ENCODE peak calls at places on chromosome 6, in five cellular contexts. One of them, this sample, is unnamed.

GRCh38 chr6:53930330-53930729 is 135.5 kb downstream of the LRRC1 start:
- ATAC-seq in left cardiac atrium: no peak
- ATAC-seq in SK-N-SH treated with all-trans-retinoic acid at 6 μM for 48 hours: no peak
- ATAC-seq in activated CD8-positive, alpha-beta memory T cell treated with anti-CD3 and anti-CD28 coated beads, Interleukin-2, amount 10 ng/mL, durations not matched to agents 7 days and 5 days: no peak
- ATAC-seq in CD4-positive, CD25-positive, alpha-beta regulatory T cell: no peak
- ATAC-seq in this sample: no peak

GRCh38 chr6:170345662-170346061 is 39.1 kb downstream of the FAM120B start:
- ATAC-seq in CD4-positive, CD25-positive, alpha-beta regulatory T cell: peak
- ATAC-seq in activated CD8-positive, alpha-beta memory T cell treated with anti-CD3 and anti-CD28 coated beads, Interleukin-2, amount 10 ng/mL, durations not matched to agents 7 days and 5 days: peak
- ATAC-seq in SK-N-SH treated with all-trans-retinoic acid at 6 μM for 48 hours: no peak
- ATAC-seq in left cardiac atrium: no peak
- ATAC-seq in this sample: no peak

GRCh38 chr6:107604549-107604948 is 114.6 kb downstream of the SOBP start:
- ATAC-seq in activated CD8-positive, alpha-beta memory T cell treated with anti-CD3 and anti-CD28 coated beads, Interleukin-2, amount 10 ng/mL, durations not matched to agents 7 days and 5 days: no peak
- ATAC-seq in CD4-positive, CD25-positive, alpha-beta regulatory T cell: no peak
- ATAC-seq in left cardiac atrium: no peak
- ATAC-seq in SK-N-SH treated with all-trans-retinoic acid at 6 μM for 48 hours: no peak
- ATAC-seq in this sample: no peak

GRCh38 chr6:16127471-16127870 is 1.4 kb upstream of the MYLIP start:
- ATAC-seq in activated CD8-positive, alpha-beta memory T cell treated with anti-CD3 and anti-CD28 coated beads, Interleukin-2, amount 10 ng/mL, durations not matched to agents 7 days and 5 days: no peak
- ATAC-seq in CD4-positive, CD25-positive, alpha-beta regulatory T cell: no peak
- ATAC-seq in left cardiac atrium: no peak
- ATAC-seq in SK-N-SH treated with all-trans-retinoic acid at 6 μM for 48 hours: no peak
- ATAC-seq in this sample: no peak

GRCh38 chr6:11202513-11203305 is 29.8 kb downstream of the NEDD9 start:
- ATAC-seq in left cardiac atrium: peak
- ATAC-seq in activated CD8-positive, alpha-beta memory T cell treated with anti-CD3 and anti-CD28 coated beads, Interleukin-2, amount 10 ng/mL, durations not matched to agents 7 days and 5 days: peak
- ATAC-seq in SK-N-SH treated with all-trans-retinoic acid at 6 μM for 48 hours: no peak
- ATAC-seq in CD4-positive, CD25-positive, alpha-beta regulatory T cell: peak
- ATAC-seq in this sample: no peak

GRCh38 chr6:37103169-37104039 is 66.5 kb upstream of the PIM1 start:
- ATAC-seq in activated CD8-positive, alpha-beta memory T cell treated with anti-CD3 and anti-CD28 coated beads, Interleukin-2, amount 10 ng/mL, durations not matched to agents 7 days and 5 days: no peak
- ATAC-seq in left cardiac atrium: peak
- ATAC-seq in CD4-positive, CD25-positive, alpha-beta regulatory T cell: no peak
- ATAC-seq in SK-N-SH treated with all-trans-retinoic acid at 6 μM for 48 hours: peak
- ATAC-seq in this sample: peak

GRCh38 chr6:56749632-56750151 is 107.0 kb upstream of the DST start:
- ATAC-seq in left cardiac atrium: no peak
- ATAC-seq in CD4-positive, CD25-positive, alpha-beta regulatory T cell: no peak
- ATAC-seq in SK-N-SH treated with all-trans-retinoic acid at 6 μM for 48 hours: peak
- ATAC-seq in activated CD8-positive, alpha-beta memory T cell treated with anti-CD3 and anti-CD28 coated beads, Interleukin-2, amount 10 ng/mL, durations not matched to agents 7 days and 5 days: no peak
- ATAC-seq in this sample: peak

GRCh38 chr6:123276439-123277045 is 280.5 kb downstream of the CLVS2 start:
- ATAC-seq in CD4-positive, CD25-positive, alpha-beta regulatory T cell: no peak
- ATAC-seq in activated CD8-positive, alpha-beta memory T cell treated with anti-CD3 and anti-CD28 coated beads, Interleukin-2, amount 10 ng/mL, durations not matched to agents 7 days and 5 days: no peak
- ATAC-seq in left cardiac atrium: no peak
- ATAC-seq in SK-N-SH treated with all-trans-retinoic acid at 6 μM for 48 hours: no peak
- ATAC-seq in this sample: no peak

This sample was measured in gastroesophageal sphincter.